ENCODE peak calls at places on chromosome 1, in ten cellular contexts. K is suprapubic skin; M is left lung; P is lower lobe of right lung; L is body of pancreas; E is CD8-positive, alpha-beta T cell; V is heart left ventricle; D is adrenal gland; C is AG04450; W is breast epithelium. N is an unnamed sample.
A peak's percentile ranks its signal among the peaks of the same experiment; 100 is the strongest.

GRCh38 chr1:111719561-111720239 is 19.5 kb downstream of the INKA2 start:
- DNase-seq in K (no peak), M (no peak), P (no peak), L (no peak), E (no peak), V (peak; percentile 81), D (peak; percentile 30), C (no peak), W (no peak), N (no peak)

GRCh38 chr1:117161887-117162286 is 40.3 kb upstream of the TRIM45 start:
- DNase-seq in K (no peak), M (no peak), P (no peak), L (no peak), E (no peak), V (no peak), D (no peak), C (no peak), W (no peak), N (no peak)

GRCh38 chr1:36871146-36871971 is 163.0 kb downstream of the GRIK3 start:
- DNase-seq in K (peak; percentile 67), M (no peak), P (peak; percentile 22), L (no peak), E (no peak), V (no peak), D (no peak), C (no peak), W (no peak), N (no peak)

GRCh38 chr1:244710474-244711062 is 57.6 kb downstream of the DESI2 start:
- DNase-seq in K (no peak), M (no peak), P (no peak), L (no peak), E (no peak), V (no peak), D (no peak), C (no peak), W (no peak), N (no peak)

GRCh38 chr1:85603086-85603485 is 22.5 kb downstream of the CCN1 start:
- DNase-seq in K (no peak), M (no peak), P (no peak), L (no peak), E (no peak), V (no peak), D (no peak), C (no peak), W (no peak), N (no peak)

GRCh38 chr1:156502749-156503671 is 2.4 kb upstream of the MEF2D start:
- DNase-seq in K (no peak), M (peak; percentile 87), P (peak; percentile 84), L (peak; percentile 69), E (no peak), V (peak; percentile 90), D (peak; percentile 93), C (peak; percentile 89), W (peak; percentile 92), N (peak; percentile 40)

GRCh38 chr1:88230126-88230525 is 453.9 kb upstream of the PKN2 start:
- DNase-seq in K (no peak), M (no peak), P (no peak), L (no peak), E (no peak), V (no peak), D (no peak), C (no peak), W (no peak), N (no peak)

GRCh38 chr1:226890331-226891108 is 20.1 kb downstream of the PSEN2 start:
- DNase-seq in K (no peak), M (peak; percentile 15), P (no peak), L (no peak), E (no peak), V (no peak), D (no peak), C (no peak), W (no peak), N (no peak)

GRCh38 chr1:1349256-1350012 is at the start of gene DVL1:
- DNase-seq in K (no peak), M (peak; percentile 67), P (peak; percentile 76), L (peak; percentile 75), E (peak; percentile 57), V (peak; percentile 71), D (peak; percentile 59), C (peak; percentile 24), W (peak; percentile 51), N (peak; percentile 85)

GRCh38 chr1:17585266-17585987 is 45.9 kb downstream of the ARHGEF10L start:
- DNase-seq in K (no peak), M (no peak), P (no peak), L (no peak), E (no peak), V (no peak), D (no peak), C (no peak), W (no peak), N (no peak)

GRCh38 chr1:17584539-17584938 is 45.0 kb downstream of the ARHGEF10L start:
- DNase-seq in K (no peak), M (no peak), P (no peak), L (no peak), E (no peak), V (no peak), D (no peak), C (no peak), W (no peak), N (no peak)

GRCh38 chr1:17579951-17580939 is 40.7 kb downstream of the ARHGEF10L start:
- DNase-seq in K (no peak), M (no peak), P (no peak), L (peak; percentile 89), E (no peak), V (no peak), D (no peak), C (no peak), W (no peak), N (no peak)

GRCh38 chr1:17581389-17582123 is 42.1 kb downstream of the ARHGEF10L start:
- DNase-seq in K (no peak), M (no peak), P (no peak), L (no peak), E (no peak), V (no peak), D (no peak), C (no peak), W (no peak), N (no peak)

GRCh38 chr1:17582124-17582768 is 42.7 kb downstream of the ARHGEF10L start:
- DNase-seq in K (no peak), M (no peak), P (no peak), L (peak; percentile 62), E (no peak), V (no peak), D (no peak), C (no peak), W (peak; percentile 75), N (no peak)
- H3K27ac ChIP-seq in K (peak overlapping the region; percentile 46), M (no peak overlapping the region), P (no peak overlapping the region), L (peak overlapping the region; percentile 78), E (no peak overlapping the region), V (no peak overlapping the region), D (no peak overlapping the region), C (no peak overlapping the region), W (peak overlapping the region; percentile 68), N (no peak overlapping the region)

GRCh38 chr1:59143824-59144223 is 153.1 kb upstream of the FGGY start:
- DNase-seq in K (no peak), M (no peak), P (no peak), L (no peak), E (no peak), V (no peak), D (no peak), C (no peak), W (no peak), N (no peak)

GRCh38 chr1:59141267-59141863 is 155.5 kb upstream of the FGGY start:
- DNase-seq in K (no peak), M (no peak), P (no peak), L (no peak), E (no peak), V (peak; percentile 67), D (peak; percentile 52), C (no peak), W (no peak), N (no peak)

GRCh38 chr1:59146056-59146455 is 150.8 kb upstream of the FGGY start:
- DNase-seq in K (no peak), M (no peak), P (no peak), L (no peak), E (no peak), V (no peak), D (no peak), C (no peak), W (no peak), N (no peak)

GRCh38 chr1:59144959-59145358 is 151.9 kb upstream of the FGGY start:
- DNase-seq in K (no peak), M (no peak), P (no peak), L (no peak), E (no peak), V (no peak), D (no peak), C (no peak), W (no peak), N (no peak)

DNA sequence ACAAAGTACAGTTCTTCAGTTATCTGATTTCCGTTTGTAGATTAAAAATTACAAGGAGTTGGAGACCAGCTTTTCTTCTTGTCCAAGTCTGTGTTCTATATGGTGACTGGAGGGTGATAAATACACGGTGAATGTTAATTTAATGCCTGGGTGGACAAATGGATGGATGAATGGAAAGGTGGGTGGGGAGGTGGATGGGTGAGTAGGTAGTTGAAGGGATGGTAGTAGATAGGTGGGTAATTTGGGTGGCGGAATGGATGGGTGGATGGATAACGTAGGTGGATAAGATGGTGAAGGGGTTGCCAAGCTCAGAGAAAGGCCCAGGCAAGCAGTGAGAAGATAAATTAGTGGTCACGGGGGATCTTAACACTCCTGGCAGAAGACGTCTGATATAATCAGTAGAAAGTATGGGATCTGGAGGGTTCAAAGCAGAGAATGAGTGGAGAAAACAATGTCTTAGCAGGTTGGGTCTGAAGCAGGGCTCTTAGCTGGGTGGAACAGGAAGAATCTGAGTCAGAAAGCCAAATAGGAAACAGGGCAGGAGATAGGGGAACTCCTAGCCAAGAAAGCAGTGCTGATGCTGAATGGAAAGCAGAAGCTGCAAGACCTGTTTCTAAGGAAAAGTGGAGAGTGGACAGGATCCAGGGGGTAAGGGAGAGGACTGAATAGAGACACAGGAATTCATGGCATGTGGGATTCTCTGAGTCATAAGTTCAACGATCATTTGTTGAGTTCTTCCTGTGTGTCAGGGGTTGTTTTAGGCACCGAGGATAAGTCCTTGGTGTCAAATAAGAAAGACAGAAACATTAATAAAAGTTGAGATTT is 154.0 kb upstream of the FGGY start:
- DNase-seq in K (no peak), M (no peak), P (no peak), L (no peak), E (no peak), V (no peak), D (peak; percentile 27), C (peak; percentile 88), W (no peak), N (no peak)
- H3K27ac ChIP-seq in K (no peak overlapping the region), M (no peak overlapping the region), P (peak overlapping the region; percentile 15), L (no peak overlapping the region), E (no peak overlapping the region), V (peak overlapping the region; percentile 88), D (no peak overlapping the region), C (peak overlapping the region; percentile 54), W (no peak overlapping the region), N (no peak overlapping the region)

GRCh38 chr1:204829133-204829532 is 41.5 kb upstream of the NFASC start:
- DNase-seq in K (no peak), M (no peak), P (no peak), L (no peak), E (no peak), V (no peak), D (no peak), C (no peak), W (peak; percentile 26), N (no peak)
- H3K27ac ChIP-seq in K (no peak overlapping the region), M (no peak overlapping the region), P (no peak overlapping the region), L (no peak overlapping the region), E (no peak overlapping the region), V (no peak overlapping the region), D (peak overlapping the region; percentile 8), C (no peak overlapping the region), W (peak overlapping the region; percentile 73), N (peak overlapping the region; percentile 88)

GRCh38 chr1:110213143-110213540 is 3.0 kb downstream of the KCNC4 start:
- DNase-seq in K (no peak), M (no peak), P (no peak), L (no peak), E (no peak), V (no peak), D (no peak), C (no peak), W (no peak), N (no peak)
- H3K27ac ChIP-seq in K (no peak overlapping the region), M (no peak overlapping the region), P (no peak overlapping the region), L (peak overlapping the region; percentile 84), E (no peak overlapping the region), V (no peak overlapping the region), D (no peak overlapping the region), C (no peak overlapping the region), W (peak overlapping the region; percentile 75), N (no peak overlapping the region)

N was measured in substantia nigra.